ENCODE peak calls at places on chromosome 3, in seven cellular contexts. A is NAMALWA, N is EH, W is gastrocnemius medialis, U is A549, M is heart left ventricle, Y is NCI-H1092 treated with DMSO at 0.1 percent for 48 hours. H is an unnamed sample.

GRCh38 chr3:48015451-48016182 is 599 bp downstream of the MAP4 start:
- DNase-seq in A (no peak), N (peak; percentile 22), W (no peak), U (no peak), M (no peak), Y (no peak), H (no peak)

GRCh38 chr3:73243740-73244139 is 182.3 kb downstream of the EBLN2 start:
- DNase-seq in A (no peak), N (no peak), W (no peak), U (no peak), M (no peak), Y (no peak), H (no peak)

GRCh38 chr3:53974314-53974713 is 82.7 kb upstream of the SELENOK start:
- DNase-seq in A (peak; percentile 0), N (peak; percentile 1), W (no peak), U (no peak), M (no peak), Y (no peak), H (no peak)

GRCh38 chr3:183410280-183410679 is 18.1 kb downstream of the MCF2L2 start:
- DNase-seq in A (no peak), N (no peak), W (no peak), U (no peak), M (no peak), Y (no peak), H (no peak)

GRCh38 chr3:59563966-59564365 is 514.1 kb upstream of the CFAP20DC start:
- DNase-seq in A (no peak), N (peak; percentile 67), W (no peak), U (no peak), M (no peak), Y (no peak), H (no peak)

GRCh38 chr3:194306109-194306686 is 44.9 kb downstream of the CPN2 start:
- DNase-seq in A (peak; percentile 73), N (no peak), W (no peak), U (no peak), M (no peak), Y (peak; percentile 37), H (no peak)

GRCh38 chr3:196127308-196128040 is 45.6 kb upstream of the TFRC start:
- DNase-seq in A (no peak), N (no peak), W (no peak), U (no peak), M (no peak), Y (no peak), H (no peak)

GRCh38 chr3:175432338-175433025 is 573.3 kb downstream of the NAALADL2 start:
- DNase-seq in A (no peak), N (peak; percentile 91), W (no peak), U (no peak), M (no peak), Y (no peak), H (no peak)

GRCh38 chr3:186487037-186487436 is 57.1 kb downstream of the CRYGS start:
- DNase-seq in A (no peak), N (no peak), W (no peak), U (no peak), M (no peak), Y (no peak), H (no peak)

GRCh38 chr3:126317029-126317996 is 39.9 kb downstream of the KLF15 start:
- DNase-seq in A (no peak), N (no peak), W (no peak), U (no peak), M (peak; percentile 5), Y (no peak), H (no peak)

GRCh38 chr3:15647629-15648167 is 46.2 kb downstream of the BTD start:
- DNase-seq in A (peak; percentile 91), N (peak; percentile 97), W (no peak), U (no peak), M (no peak), Y (no peak), H (no peak)

GRCh38 chr3:37992271-37993066 is 1.9 kb downstream of the VILL start:
- DNase-seq in A (no peak), N (no peak), W (no peak), U (no peak), M (no peak), Y (no peak), H (no peak)

GRCh38 chr3:127254730-127255129 is 33.1 kb downstream of the PRR20G start:
- DNase-seq in A (peak; percentile 15), N (peak; percentile 17), W (no peak), U (peak; percentile 40), M (no peak), Y (peak; percentile 30), H (peak; percentile 20)

GRCh38 chr3:173652093-173652492 is 254.5 kb downstream of the NLGN1 start:
- DNase-seq in A (no peak), N (peak; percentile 73), W (no peak), U (no peak), M (no peak), Y (no peak), H (no peak)

GRCh38 chr3:152235709-152236298 is 32.9 kb upstream of the MBNL1 start:
- DNase-seq in A (no peak), N (peak; percentile 73), W (no peak), U (peak; percentile 36), M (no peak), Y (no peak), H (no peak)

GRCh38 chr3:144129536-144130214 is 158.1 kb downstream of the DIPK2A start:
- DNase-seq in A (no peak), N (no peak), W (no peak), U (no peak), M (no peak), Y (no peak), H (no peak)

GRCh38 chr3:89179355-89179997 is 72.1 kb downstream of the EPHA3 start:
- DNase-seq in A (peak; percentile 5), N (no peak), W (no peak), U (no peak), M (no peak), Y (no peak), H (no peak)

GRCh38 chr3:73296258-73296635 is 234.8 kb downstream of the EBLN2 start:
- DNase-seq in A (no peak), N (no peak), W (no peak), U (no peak), M (no peak), Y (no peak), H (no peak)

GRCh38 chr3:195583831-195584542 is at the start of gene APOD:
- DNase-seq in A (no peak), N (peak; percentile 39), W (peak; percentile 73), U (no peak), M (peak; percentile 65), Y (no peak), H (no peak)

GRCh38 chr3:192867645-192868044 is 50.0 kb downstream of the MB21D2 start:
- DNase-seq in A (no peak), N (no peak), W (no peak), U (no peak), M (no peak), Y (no peak), H (no peak)

GRCh38 chr3:41708176-41708575 is 253.7 kb downstream of the ULK4 start:
- DNase-seq in A (no peak), N (no peak), W (no peak), U (no peak), M (no peak), Y (no peak), H (no peak)

GRCh38 chr3:52240059-52240885 is 1.3 kb upstream of the TWF2 start:
- DNase-seq in A (peak; percentile 75), N (peak; percentile 91), W (peak; percentile 67), U (no peak), M (no peak), Y (no peak), H (peak; percentile 67)

GRCh38 chr3:112464264-112464663 is 35.0 kb downstream of the BTLA start:
- DNase-seq in A (peak; percentile 50), N (peak; percentile 4), W (no peak), U (no peak), M (no peak), Y (no peak), H (no peak)

H was measured in HuH-7.